ENCODE peak calls at places on chromosomes 7 and 10, in six cellular contexts. B, T, Q, X, Z and V are unnamed samples.

GRCh38 chr7:36280840-36281812 is 108.5 kb upstream of the ANLN start:
- DNase-seq in X (peak), T (peak), B (no peak), Q (peak), Z (peak), V (no peak)

GRCh38 chr10:52577047-52577446 is 195.5 kb downstream of the MBL2 start:
- DNase-seq in Z (no peak), Q (no peak), T (no peak), B (no peak), X (no peak), V (no peak)

GRCh38 chr7:78083466-78084120 is 285.0 kb downstream of the PHTF2 start:
- DNase-seq in B (no peak), X (no peak), Q (peak), Z (no peak), T (no peak), V (no peak)

GRCh38 chr7:116653646-116654045 is 18.4 kb upstream of the MET start:
- DNase-seq in X (no peak), T (no peak), Z (no peak), Q (no peak), B (no peak), V (no peak)

GRCh38 chr7:90178592-90179279 is 24.5 kb downstream of the STEAP1 start:
- DNase-seq in B (no peak), T (no peak), X (no peak), Z (no peak), Q (peak), V (no peak)

GRCh38 chr10:112383325-112383724 is 9.4 kb downstream of the ACSL5 start:
- DNase-seq in X (peak), T (no peak), B (no peak), Q (peak), Z (no peak), V (no peak)

GRCh38 chr7:158389514-158390425 is 197.9 kb downstream of the PTPRN2 start:
- DNase-seq in Z (no peak), B (no peak), T (no peak), Q (no peak), X (no peak), V (no peak)

GRCh38 chr10:77909755-77910375 is 16.7 kb downstream of the DLG5 start:
- DNase-seq in Z (no peak), T (no peak), B (no peak), Q (peak), X (peak), V (no peak)

GRCh38 chr7:121103091-121103490 is 114.6 kb downstream of the CPED1 start:
- DNase-seq in B (no peak), Q (no peak), X (no peak), T (no peak), Z (no peak), V (no peak)

GRCh38 chr7:132780822-132781221 is 204.6 kb upstream of the PLXNA4 start:
- DNase-seq in X (no peak), B (no peak), T (no peak), Q (no peak), Z (no peak), V (no peak)

GRCh38 chr10:3106908-3107425 is 39.6 kb downstream of the PFKP start:
- DNase-seq in Q (peak), Z (no peak), B (no peak), X (no peak), T (no peak), V (no peak)

GRCh38 chr10:9010093-9010492 is 955.6 kb downstream of the GATA3 start:
- DNase-seq in X (no peak), T (no peak), B (no peak), Z (no peak), Q (no peak), V (no peak)

GRCh38 chr7:110943686-110944350 is 147.1 kb upstream of the LRRN3 start:
- DNase-seq in Q (peak), T (no peak), Z (no peak), B (no peak), X (no peak), V (no peak)

GRCh38 chr10:58189269-58189668 is 78.4 kb downstream of the IPMK start:
- DNase-seq in Z (peak), T (no peak), X (no peak), B (no peak), Q (peak), V (no peak)

GRCh38 chr7:82810558-82811259 is 352.0 kb downstream of the PCLO start:
- DNase-seq in Z (peak), X (no peak), Q (peak), T (peak), B (no peak), V (no peak)

GRCh38 chr7:137986252-137987010 is 15.5 kb downstream of the CREB3L2 start:
- DNase-seq in B (no peak), Z (no peak), T (no peak), Q (peak), X (peak), V (no peak)

GRCh38 chr7:137984181-137985041 is 17.5 kb downstream of the CREB3L2 start:
- DNase-seq in Z (no peak), T (no peak), Q (no peak), B (no peak), X (no peak), V (no peak)

GRCh38 chr7:137985253-137985896 is 16.5 kb downstream of the CREB3L2 start:
- DNase-seq in Z (no peak), X (no peak), T (no peak), B (no peak), Q (no peak), V (no peak)

GRCh38 chr7:137987011-137987334 is 14.9 kb downstream of the CREB3L2 start:
- DNase-seq in Z (no peak), Q (no peak), X (no peak), B (no peak), T (no peak), V (no peak)

GRCh38 chr7:137985897-137986251 is 16.0 kb downstream of the CREB3L2 start:
- DNase-seq in X (no peak), T (no peak), Z (no peak), Q (no peak), B (no peak), V (no peak)
- TF ChIP-seq CTCF in X (no peak), T (no peak), Z (no peak), Q (no peak), B (no peak), V (no peak)

DNA sequence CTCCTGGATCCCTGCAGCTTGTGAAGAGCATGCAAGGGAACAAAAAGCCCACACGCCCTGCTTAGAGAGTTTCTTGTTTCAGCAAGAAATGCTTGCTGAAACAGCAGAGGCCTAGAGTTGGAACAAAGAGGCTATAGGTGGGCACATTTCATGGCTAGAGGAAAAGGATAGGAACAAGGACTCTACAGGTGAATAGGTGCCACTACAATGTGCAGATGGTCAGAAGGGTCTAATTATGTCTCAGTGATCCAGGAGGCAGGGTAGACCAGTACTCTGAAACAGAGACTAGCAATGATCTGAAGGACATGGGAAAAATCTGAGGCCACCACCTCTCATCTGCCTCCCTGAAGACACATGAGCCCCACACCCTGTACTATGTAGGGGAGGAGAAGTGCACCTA is 609.0 kb downstream of the REEP3 start:
- DNase-seq in T (no peak), B (no peak), X (no peak), Q (no peak), Z (no peak), V (no peak)
- TF ChIP-seq CTCF in T (no peak), B (peak), X (no peak), Q (no peak), Z (no peak), V (no peak)

GRCh38 chr10:17871036-17871435 is 61.9 kb downstream of the MRC1 start:
- DNase-seq in B (no peak), Z (no peak), T (no peak), X (no peak), Q (no peak), V (no peak)

GRCh38 chr10:17877121-17877520 is 68.0 kb downstream of the MRC1 start:
- DNase-seq in T (no peak), Z (no peak), Q (no peak), X (no peak), B (no peak), V (no peak)

GRCh38 chr10:17873946-17874345 is 64.8 kb downstream of the MRC1 start:
- DNase-seq in Z (no peak), T (no peak), Q (no peak), X (no peak), B (no peak), V (no peak)

GRCh38 chr10:17867056-17867455 is 57.9 kb downstream of the MRC1 start:
- DNase-seq in B (no peak), T (no peak), Q (no peak), X (no peak), Z (no peak), V (no peak)

GRCh38 chr10:17872191-17873091 is 63.3 kb downstream of the MRC1 start:
- DNase-seq in Z (no peak), T (no peak), X (no peak), B (no peak), Q (peak), V (no peak)
- TF ChIP-seq CTCF in Z (no peak), T (no peak), X (no peak), B (peak), Q (peak), V (peak)

DNA sequence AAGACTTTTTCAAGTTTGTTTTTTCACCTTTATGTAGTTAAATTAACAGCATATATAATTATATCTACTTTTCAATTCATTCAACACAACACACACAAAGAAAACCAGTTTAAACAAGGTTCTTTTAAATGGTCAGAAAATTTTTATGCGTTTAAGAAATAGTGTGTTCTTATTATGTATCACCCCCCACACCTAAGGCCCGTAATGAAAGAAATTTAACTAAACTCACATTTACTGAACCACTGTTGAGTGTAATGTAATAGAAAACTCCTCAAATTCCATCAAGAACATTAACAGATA is 19.0 kb upstream of the ITGB8 start:
- DNase-seq in T (no peak), Z (no peak), Q (no peak), X (no peak), B (no peak), V (no peak)
- TF ChIP-seq CTCF in T (no peak), Z (no peak), Q (no peak), X (no peak), B (no peak), V (peak)

GRCh38 chr10:119358567-119358966 is 151.2 kb downstream of the GRK5 start:
- DNase-seq in T (no peak), Q (no peak), Z (no peak), X (no peak), B (no peak), V (no peak)

GRCh38 chr10:119358140-119358512 is 150.8 kb downstream of the GRK5 start:
- DNase-seq in Q (no peak), B (no peak), T (no peak), Z (no peak), X (no peak), V (no peak)

GRCh38 chr10:119353438-119353837 is 146.1 kb downstream of the GRK5 start:
- DNase-seq in X (no peak), Z (no peak), T (no peak), B (no peak), Q (no peak), V (no peak)

GRCh38 chr10:119357389-119358139 is 150.2 kb downstream of the GRK5 start:
- DNase-seq in T (no peak), X (no peak), B (no peak), Z (no peak), Q (peak), V (no peak)

DNA sequence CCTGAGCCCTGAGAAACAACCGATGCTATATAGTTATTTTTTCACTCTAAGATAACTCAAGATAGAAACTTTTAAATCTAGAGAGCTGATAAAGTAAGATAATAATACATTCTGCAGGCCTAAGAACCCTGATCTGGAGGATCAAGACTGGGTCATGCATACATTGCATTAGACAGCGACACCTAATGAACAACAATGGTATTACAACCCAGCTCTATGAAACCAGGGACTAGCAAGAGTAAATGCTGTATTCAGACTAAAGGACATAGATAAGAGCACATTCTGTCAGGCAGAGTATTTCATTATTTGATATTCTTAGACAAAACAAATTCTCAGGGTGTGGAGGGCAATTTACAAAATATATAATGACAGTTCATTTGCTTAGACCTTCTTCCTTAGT is 148.6 kb downstream of the GRK5 start:
- DNase-seq in X (no peak), B (no peak), T (no peak), Z (no peak), Q (no peak), V (no peak)
- TF ChIP-seq CTCF in X (peak), B (peak), T (no peak), Z (peak), Q (peak), V (peak)

GRCh38 chr10:19411119-19411518 is 362.5 kb downstream of the MALRD1 start:
- DNase-seq in B (no peak), Q (no peak), Z (no peak), T (no peak), X (no peak), V (no peak)
- TF ChIP-seq CTCF in B (peak), Q (peak), Z (no peak), T (no peak), X (no peak), V (peak)

DNA sequence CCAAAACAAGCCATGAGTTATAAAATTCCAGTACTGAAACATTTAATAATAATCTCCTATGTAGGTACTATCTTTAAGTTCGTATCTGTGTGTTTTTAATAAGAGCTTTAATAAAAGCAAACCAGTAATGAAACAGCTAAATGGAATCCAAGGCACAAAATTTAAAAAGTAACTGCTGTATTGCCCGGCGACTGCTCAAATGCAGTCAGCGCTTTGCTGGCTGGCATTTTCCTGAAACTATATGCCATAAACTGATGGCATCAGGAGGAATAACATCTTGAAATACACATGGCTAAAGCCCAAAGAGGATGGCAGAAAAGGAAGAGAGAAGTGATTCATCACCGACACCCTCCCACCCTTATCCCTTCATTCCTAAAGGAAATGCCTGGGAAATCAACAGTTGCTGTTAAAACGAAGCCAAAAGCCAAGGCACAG is 133.1 kb downstream of the CUBN start:
- DNase-seq in T (no peak), X (no peak), Z (no peak), Q (peak), B (no peak), V (no peak)
- TF ChIP-seq CTCF in T (no peak), X (no peak), Z (no peak), Q (no peak), B (no peak), V (no peak)